ENCODE peak calls at places on chromosomes 2 and 18, in eight cellular contexts. T is activated effector memory CD4-positive, alpha-beta T cell treated with anti-CD3 and anti-CD28 coated beads, Interleukin-2, amount 50 U/mL, for 16 hours; M is activated T-cell treated with anti-CD3 and anti-CD28 coated beads for 1 hour; V is osteoblast; F is psoas muscle; L is SHP77; Z is fibroblast of gingiva; D is stimulated activated CD4-positive, alpha-beta T cell treated with anti-CD3 and anti-CD28 coated beads, TNF-alpha, amount 100 ng/mL, for 4 hours. H is an unnamed sample.
A peak's percentile ranks its signal among the peaks of the same experiment; 100 is the strongest.

GRCh38 chr2:62304429-62305417 is 108.8 kb downstream of the B3GNT2 start:
- DNase-seq in L (peak; percentile 37), M (peak; percentile 11), F (peak; percentile 47), T (peak; percentile 72), Z (no peak), V (peak; percentile 87), D (no peak), H (peak; percentile 86)

GRCh38 chr2:10034333-10035052 is 8.9 kb upstream of the KLF11 start:
- DNase-seq in L (no peak), T (no peak), D (no peak), Z (no peak), V (peak; percentile 31), F (no peak), M (no peak), H (no peak)

GRCh38 chr2:179332903-179333302 is 68.3 kb upstream of the SESTD1 start:
- DNase-seq in T (no peak), Z (peak; percentile 3), V (peak; percentile 78), L (no peak), F (no peak), M (no peak), D (no peak), H (no peak)

GRCh38 chr2:67857836-67858235 is 205.0 kb downstream of the C1D start:
- DNase-seq in Z (no peak), V (no peak), D (no peak), T (no peak), M (no peak), F (no peak), L (no peak), H (no peak)

GRCh38 chr18:23671564-23671963 is 8.9 kb upstream of the ANKRD29 start:
- DNase-seq in L (no peak), V (peak; percentile 76), M (no peak), T (no peak), Z (no peak), F (no peak), D (no peak), H (no peak)

GRCh38 chr18:23635283-23636040 is 27.2 kb downstream of the ANKRD29 start:
- DNase-seq in Z (no peak), T (no peak), V (no peak), M (no peak), F (no peak), L (no peak), D (no peak), H (no peak)

GRCh38 chr18:25171334-25171733 is 180.6 kb downstream of the ZNF521 start:
- DNase-seq in F (no peak), D (no peak), M (no peak), V (no peak), T (no peak), Z (peak; percentile 3), L (no peak), H (no peak)

GRCh38 chr2:85998071-85998991 is 107.4 kb downstream of the POLR1A start:
- DNase-seq in F (peak; percentile 50), T (peak; percentile 56), Z (peak; percentile 92), D (no peak), M (no peak), L (no peak), V (peak; percentile 80), H (no peak)

GRCh38 chr2:172693037-172693436 is 42.6 kb upstream of the RAPGEF4 start:
- DNase-seq in Z (peak; percentile 96), M (no peak), T (peak; percentile 66), F (peak; percentile 29), D (peak; percentile 5), L (peak; percentile 51), V (peak; percentile 96), H (peak; percentile 20)

GRCh38 chr2:85011747-85012146 is 40.8 kb downstream of the KCMF1 start:
- DNase-seq in D (no peak), Z (no peak), F (no peak), V (no peak), T (no peak), M (no peak), L (no peak), H (no peak)

GRCh38 chr18:76952747-76953146 is 130.4 kb downstream of the ZNF236 start:
- DNase-seq in D (no peak), L (no peak), M (no peak), T (no peak), Z (no peak), V (no peak), F (no peak), H (no peak)

GRCh38 chr18:76131738-76132137 is 363.3 kb downstream of the ZNF516 start:
- DNase-seq in V (no peak), F (no peak), Z (peak; percentile 16), L (no peak), D (no peak), M (no peak), T (no peak), H (no peak)

GRCh38 chr2:150052457-150052856 is 435.0 kb downstream of the RND3 start:
- DNase-seq in Z (no peak), L (no peak), T (no peak), V (no peak), M (no peak), F (no peak), D (no peak), H (no peak)

GRCh38 chr2:70632966-70633365 is 79.3 kb upstream of the TGFA start:
- DNase-seq in V (no peak), M (no peak), F (no peak), T (no peak), D (no peak), Z (no peak), L (no peak), H (peak; percentile 11)

GRCh38 chr2:239669181-239669898 is 268.5 kb upstream of the HDAC4 start:
- DNase-seq in Z (no peak), F (no peak), M (no peak), V (peak; percentile 59), T (no peak), D (no peak), L (no peak), H (no peak)

GRCh38 chr2:197034292-197034691 is 107.8 kb upstream of the PGAP1 start:
- DNase-seq in V (no peak), D (no peak), L (no peak), M (no peak), T (no peak), Z (no peak), F (no peak), H (no peak)

GRCh38 chr2:118052474-118052873 is 35.8 kb upstream of the INSIG2 start:
- DNase-seq in L (no peak), V (no peak), D (no peak), F (no peak), Z (no peak), T (no peak), M (no peak), H (no peak)

GRCh38 chr2:239722760-239723448 is 302.2 kb downstream of the NDUFA10 start:
- DNase-seq in D (no peak), T (peak; percentile 46), M (no peak), L (no peak), F (no peak), V (peak; percentile 47), Z (no peak), H (no peak)

GRCh38 chr2:217289153-217289908 is 429.5 kb upstream of the TNP1 start:
- DNase-seq in D (no peak), L (no peak), Z (no peak), V (no peak), F (no peak), M (no peak), T (no peak), H (no peak)

GRCh38 chr2:180656455-180656847 is 324.0 kb upstream of the UBE2E3 start:
- DNase-seq in L (no peak), Z (no peak), F (no peak), D (no peak), T (no peak), M (no peak), V (peak; percentile 73), H (no peak)

GRCh38 chr2:119218478-119219064 is 5.1 kb upstream of the STEAP3 start:
- DNase-seq in D (no peak), F (no peak), V (peak; percentile 94), T (no peak), Z (peak; percentile 67), M (no peak), L (peak; percentile 74), H (peak; percentile 74)

GRCh38 chr2:234979204-234980167 is 27.7 kb downstream of the SH3BP4 start:
- DNase-seq in M (no peak), T (no peak), F (no peak), V (no peak), D (no peak), L (no peak), Z (no peak), H (no peak)

GRCh38 chr2:218583983-218584850 is 15.6 kb downstream of the CNOT9 start:
- DNase-seq in T (no peak), L (no peak), F (no peak), D (no peak), V (no peak), Z (no peak), M (no peak), H (no peak)

GRCh38 chr2:4272261-4272858 is 569.0 kb downstream of the DCDC2C start:
- DNase-seq in V (no peak), D (no peak), T (no peak), F (no peak), Z (no peak), M (no peak), L (peak; percentile 50), H (peak; percentile 13)

GRCh38 chr2:59025157-59025757 is 784.1 kb upstream of the FANCL start:
- DNase-seq in V (no peak), T (no peak), L (peak; percentile 51), D (no peak), Z (no peak), F (peak; percentile 12), M (peak; percentile 3), H (peak; percentile 13)

GRCh38 chr2:219658447-219658846 is 31.0 kb downstream of the SLC4A3 start:
- DNase-seq in Z (no peak), T (no peak), V (no peak), F (no peak), D (no peak), L (no peak), M (no peak), H (no peak)

GRCh38 chr2:45616663-45617411 is 5.8 kb upstream of the SRBD1 start:
- DNase-seq in F (no peak), M (no peak), Z (peak; percentile 89), T (no peak), V (no peak), D (no peak), L (no peak), H (no peak)

GRCh38 chr2:54722641-54723299 is 692 bp upstream of the EML6 start:
- DNase-seq in F (no peak), V (peak; percentile 69), T (no peak), D (no peak), Z (peak; percentile 37), L (peak; percentile 30), M (no peak), H (no peak)

GRCh38 chr2:70983506-70984227 is 5.2 kb downstream of the ANKRD53 start:
- DNase-seq in V (peak; percentile 53), M (no peak), F (no peak), D (no peak), Z (no peak), T (no peak), L (no peak), H (no peak)

H was measured in NCI-H774.